ENCODE peak calls at places on chromosomes 3 and 15, in four cellular contexts. E is endothelial cell; F is progenitor cell of endocrine pancreas; K is naive thymus-derived CD8-positive, alpha-beta T cell. D is an unnamed sample.
A peak's percentile ranks its signal among the peaks of the same experiment; 100 is the strongest.

GRCh38 chr15:95295311-95295710 is 1035.2 kb upstream of the NR2F2 start:
- DNase-seq in E (no peak), F (no peak), K (no peak), D (peak; percentile 42)

GRCh38 chr3:16243706-16244490 is 20.8 kb downstream of the DPH3 start:
- DNase-seq in E (no peak), F (no peak), K (no peak), D (no peak)

GRCh38 chr3:53794597-53794996 is 51.6 kb downstream of the CHDH start:
- DNase-seq in E (no peak), F (no peak), K (no peak), D (no peak)

GRCh38 chr3:149473314-149473990 is 1.0 kb upstream of the TM4SF4 start:
- DNase-seq in E (no peak), F (no peak), K (no peak), D (peak; percentile 83)

GRCh38 chr3:139948898-139949297 is 13.9 kb downstream of the CLSTN2 start:
- DNase-seq in E (no peak), F (no peak), K (no peak), D (no peak)

GRCh38 chr15:71743861-71744382 is 66.4 kb upstream of the NR2E3 start:
- DNase-seq in E (peak; percentile 69), F (peak; percentile 34), K (peak; percentile 39), D (peak; percentile 87)

GRCh38 chr3:102614580-102614979 is 179.8 kb downstream of the ZPLD1 start:
- DNase-seq in E (no peak), F (no peak), K (no peak), D (no peak)

GRCh38 chr3:182962162-182962561 is 18.2 kb downstream of the DCUN1D1 start:
- DNase-seq in E (no peak), F (no peak), K (no peak), D (no peak)

GRCh38 chr15:66850078-66850991 is 148.3 kb downstream of the SMAD6 start:
- DNase-seq in E (no peak), F (no peak), K (no peak), D (no peak)

GRCh38 chr3:36494461-36495109 is 114.3 kb downstream of the STAC start:
- DNase-seq in E (no peak), F (no peak), K (no peak), D (no peak)

GRCh38 chr3:9762871-9763270 is 6.9 kb downstream of the CAMK1 start:
- DNase-seq in E (no peak), F (no peak), K (no peak), D (no peak)

GRCh38 chr15:45377630-45378148 is 655 bp downstream of the GATM start:
- DNase-seq in E (no peak), F (no peak), K (no peak), D (peak; percentile 90)

GRCh38 chr3:5186089-5186853 is 1.2 kb upstream of the EDEM1 start:
- DNase-seq in E (no peak), F (no peak), K (no peak), D (no peak)

GRCh38 chr3:56682458-56683121 is 475 bp downstream of the TASOR start:
- DNase-seq in E (peak; percentile 71), F (peak; percentile 45), K (peak; percentile 68), D (peak; percentile 86)

GRCh38 chr3:128854382-128854939 is 25.0 kb upstream of the ACAD9 start:
- DNase-seq in E (no peak), F (no peak), K (no peak), D (no peak)

GRCh38 chr3:120680193-120680894 is 1.7 kb downstream of the HGD start:
- DNase-seq in E (no peak), F (no peak), K (no peak), D (no peak)

GRCh38 chr3:73839032-73839431 is 214.3 kb upstream of the PDZRN3 start:
- DNase-seq in E (no peak), F (no peak), K (no peak), D (no peak)